ENCODE peak calls at places on chromosomes 16 and 17, in ten cellular contexts. E, U, O, S, K, X, V, B, F and T are unnamed samples.
A peak's percentile ranks its signal among the peaks of the same experiment; 100 is the strongest.

GRCh38 chr17:5418858-5419355 is 555 bp downstream of the NUP88 start:
- DNase-seq in E (peak; percentile 41), U (peak; percentile 42), O (no peak), S (peak; percentile 52), K (no peak), X (no peak), V (no peak), B (no peak), F (peak; percentile 74), T (peak; percentile 72)

GRCh38 chr17:50986989-50987660 is 121.0 kb upstream of the TOB1 start:
- DNase-seq in E (peak; percentile 88), U (no peak), O (no peak), S (peak; percentile 73), K (no peak), X (no peak), V (no peak), B (no peak), F (no peak), T (no peak)

GRCh38 chr17:45662432-45662831 is 121.7 kb upstream of the CRHR1 start:
- DNase-seq in E (no peak), U (no peak), O (no peak), S (no peak), K (no peak), X (no peak), V (no peak), B (no peak), F (no peak), T (no peak)

GRCh38 chr17:17186051-17186450 is 20.1 kb downstream of the PLD6 start:
- DNase-seq in E (peak; percentile 73), U (peak; percentile 41), O (no peak), S (peak; percentile 24), K (no peak), X (no peak), V (no peak), B (no peak), F (no peak), T (no peak)

GRCh38 chr16:86215979-86216585 is 294.2 kb upstream of the FOXF1 start:
- DNase-seq in E (no peak), U (no peak), O (no peak), S (no peak), K (no peak), X (peak; percentile 56), V (no peak), B (no peak), F (no peak), T (no peak)

GRCh38 chr17:75549246-75550138 is 24.0 kb downstream of the LLGL2 start:
- DNase-seq in E (peak; percentile 96), U (peak; percentile 89), O (peak; percentile 88), S (no peak), K (no peak), X (no peak), V (peak; percentile 96), B (no peak), F (peak; percentile 87), T (peak; percentile 93)

GRCh38 chr17:82272495-82273326 is 789 bp downstream of the CSNK1D start:
- DNase-seq in E (no peak), U (peak; percentile 51), O (peak; percentile 67), S (no peak), K (peak; percentile 62), X (no peak), V (peak; percentile 76), B (no peak), F (peak; percentile 58), T (peak; percentile 60)

GRCh38 chr17:42387221-42387657 is 1.0 kb downstream of the STAT3 start:
- DNase-seq in E (no peak), U (peak; percentile 61), O (no peak), S (peak; percentile 76), K (no peak), X (peak; percentile 35), V (no peak), B (no peak), F (no peak), T (peak; percentile 74)

GRCh38 chr17:74778960-74779359 is 2.8 kb upstream of the NAT9 start:
- DNase-seq in E (no peak), U (no peak), O (no peak), S (peak; percentile 40), K (no peak), X (no peak), V (no peak), B (no peak), F (no peak), T (no peak)

GRCh38 chr17:45021607-45022287 is 29.7 kb downstream of the DCAKD start:
- DNase-seq in E (peak; percentile 79), U (peak; percentile 57), O (peak; percentile 94), S (peak; percentile 53), K (peak; percentile 80), X (no peak), V (peak; percentile 92), B (peak; percentile 37), F (peak; percentile 72), T (peak; percentile 54)

DNA sequence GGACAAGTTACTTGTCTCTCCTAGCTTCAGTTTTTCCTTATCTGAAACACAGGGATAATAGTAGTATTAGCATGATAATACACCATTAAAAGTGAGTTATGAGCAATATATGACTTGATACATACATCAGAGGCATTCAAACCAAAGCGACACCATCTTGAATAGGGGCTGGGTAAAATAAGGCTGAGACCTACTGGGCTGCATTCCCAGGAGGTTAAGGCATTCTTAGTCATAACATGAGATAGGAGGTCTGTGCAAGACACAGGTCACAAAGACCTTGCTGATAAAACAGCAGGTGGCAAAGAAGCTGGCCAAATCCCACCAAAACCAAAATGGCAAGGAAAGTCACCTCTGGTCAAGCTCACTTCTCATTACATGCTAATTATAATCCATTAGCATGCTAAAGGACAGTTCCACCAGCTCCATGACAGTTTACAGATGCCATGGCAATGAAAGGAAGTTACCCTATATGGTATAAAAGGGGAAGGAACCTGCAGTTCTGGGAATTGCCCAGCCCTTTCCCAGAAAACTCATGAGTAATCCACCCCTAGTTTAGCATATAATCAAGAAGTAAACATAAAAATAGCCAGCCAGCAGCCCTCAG is 37.2 kb upstream of the HS3ST3A1 start:
- DNase-seq in E (peak; percentile 46), U (no peak), O (no peak), S (peak; percentile 60), K (no peak), X (no peak), V (peak; percentile 73), B (no peak), F (no peak), T (no peak)
- H3K4me1 ChIP-seq in E (no peaks in the 10 kb centered on the region), U (peaks cover 4% of the 10 kb centered on the region), O (peaks cover 10% of the 10 kb centered on the region), S (peaks cover 3% of the 10 kb centered on the region), K (no peaks in the 10 kb centered on the region), X (no peaks in the 10 kb centered on the region), V (peaks cover 7% of the 10 kb centered on the region), B (no peaks in the 10 kb centered on the region), F (no peaks in the 10 kb centered on the region), T (no peaks in the 10 kb centered on the region)

GRCh38 chr16:73568769-73569168 is 520.8 kb upstream of the ZFHX3 start:
- DNase-seq in E (no peak), U (no peak), O (no peak), S (no peak), K (no peak), X (no peak), V (no peak), B (no peak), F (no peak), T (no peak)

GRCh38 chr16:73563709-73564108 is 515.8 kb upstream of the ZFHX3 start:
- DNase-seq in E (no peak), U (no peak), O (no peak), S (no peak), K (no peak), X (no peak), V (no peak), B (no peak), F (no peak), T (no peak)

GRCh38 chr16:73565925-73566324 is 518.0 kb upstream of the ZFHX3 start:
- DNase-seq in E (no peak), U (no peak), O (no peak), S (no peak), K (no peak), X (no peak), V (peak; percentile 53), B (no peak), F (no peak), T (no peak)

GRCh38 chr16:73569266-73569665 is 521.3 kb upstream of the ZFHX3 start:
- DNase-seq in E (no peak), U (no peak), O (no peak), S (no peak), K (no peak), X (no peak), V (no peak), B (no peak), F (no peak), T (no peak)

GRCh38 chr16:73565263-73565662 is 517.3 kb upstream of the ZFHX3 start:
- DNase-seq in E (peak; percentile 37), U (no peak), O (no peak), S (no peak), K (no peak), X (no peak), V (no peak), B (no peak), F (no peak), T (no peak)
- TF ChIP-seq CTCF in E (peak; percentile 56), U (no peak), O (no peak), S (peak; percentile 32), K (peak; percentile 34), X (no peak), V (peak; percentile 75), B (no peak), F (no peak), T (no peak)

GRCh38 chr16:4486126-4486893 is 10.1 kb downstream of the HMOX2 start:
- DNase-seq in E (no peak), U (no peak), O (no peak), S (no peak), K (peak; percentile 73), X (no peak), V (no peak), B (peak; percentile 37), F (no peak), T (no peak)

GRCh38 chr16:4489030-4489429 is 12.8 kb downstream of the HMOX2 start:
- DNase-seq in E (peak; percentile 63), U (no peak), O (no peak), S (peak; percentile 96), K (no peak), X (no peak), V (no peak), B (no peak), F (no peak), T (no peak)

GRCh38 chr16:4487955-4488481 is 11.8 kb downstream of the HMOX2 start:
- DNase-seq in E (no peak), U (no peak), O (no peak), S (peak; percentile 80), K (no peak), X (no peak), V (no peak), B (no peak), F (no peak), T (no peak)

GRCh38 chr16:4491898-4492297 is 15.7 kb downstream of the HMOX2 start:
- DNase-seq in E (no peak), U (no peak), O (no peak), S (no peak), K (no peak), X (no peak), V (no peak), B (no peak), F (no peak), T (no peak)

GRCh38 chr16:4488486-4488967 is 12.3 kb downstream of the HMOX2 start:
- DNase-seq in E (no peak), U (no peak), O (no peak), S (peak; percentile 37), K (no peak), X (no peak), V (no peak), B (no peak), F (no peak), T (no peak)
- H3K4me1 ChIP-seq in E (peaks cover 18% of the 10 kb centered on the region), U (peaks cover 19% of the 10 kb centered on the region), O (peaks cover 32% of the 10 kb centered on the region), S (peaks cover 15% of the 10 kb centered on the region), K (peaks cover 21% of the 10 kb centered on the region), X (peaks cover 16% of the 10 kb centered on the region), V (no peaks in the 10 kb centered on the region), B (peaks cover 11% of the 10 kb centered on the region), F (no peaks in the 10 kb centered on the region), T (no peaks in the 10 kb centered on the region)

GRCh38 chr16:25148568-25149215 is 37.1 kb downstream of the LCMT1 start:
- DNase-seq in E (no peak), U (no peak), O (no peak), S (no peak), K (no peak), X (no peak), V (peak; percentile 86), B (no peak), F (no peak), T (no peak)
- TF ChIP-seq CTCF in E (no peak), U (no peak), O (no peak), S (no peak), K (no peak), X (no peak), V (no peak), B (no peak), F (no peak), T (no peak)